ENCODE peak calls at places on chromosomes 5 and 9, in four cellular contexts. One of them, this sample, is unnamed.

GRCh38 chr5:178069909-178070308 is 43.4 kb upstream of the N4BP3 start:
- DNase-seq in A549: peak; percentile 36
- DNase-seq in RWPE1: no peak
- DNase-seq in neural progenitor cell: peak; percentile 63
- DNase-seq in this sample: peak; percentile 61

GRCh38 chr5:141853895-141854626 is 24.1 kb downstream of the PCDH1 start:
- DNase-seq in A549: no peak
- DNase-seq in RWPE1: no peak
- DNase-seq in neural progenitor cell: no peak
- DNase-seq in this sample: no peak

GRCh38 chr5:123500476-123500875 is 11.5 kb upstream of the CSNK1G3 start:
- DNase-seq in A549: no peak
- DNase-seq in RWPE1: no peak
- DNase-seq in neural progenitor cell: no peak
- DNase-seq in this sample: no peak

GRCh38 chr9:272251-273213 is 57.9 kb downstream of the DOCK8 start:
- DNase-seq in A549: no peak
- DNase-seq in RWPE1: no peak
- DNase-seq in neural progenitor cell: no peak
- DNase-seq in this sample: peak; percentile 4

GRCh38 chr5:34511915-34512314 is 144.2 kb upstream of the RAI14 start:
- DNase-seq in A549: no peak
- DNase-seq in RWPE1: no peak
- DNase-seq in neural progenitor cell: peak; percentile 8
- DNase-seq in this sample: no peak

GRCh38 chr5:148972958-148973357 is 89.9 kb downstream of the SH3TC2 start:
- DNase-seq in A549: peak; percentile 79
- DNase-seq in RWPE1: peak; percentile 93
- DNase-seq in neural progenitor cell: no peak
- DNase-seq in this sample: peak; percentile 94

GRCh38 chr9:136687721-136688223 is 515 bp upstream of the AGPAT2 start:
- DNase-seq in A549: no peak
- DNase-seq in RWPE1: no peak
- DNase-seq in neural progenitor cell: no peak
- DNase-seq in this sample: no peak

GRCh38 chr9:136031741-136032638 is 63.1 kb downstream of the NACC2 start:
- DNase-seq in A549: no peak
- DNase-seq in RWPE1: no peak
- DNase-seq in neural progenitor cell: no peak
- DNase-seq in this sample: no peak

GRCh38 chr5:38541174-38541724 is 15.2 kb downstream of the LIFR start:
- DNase-seq in A549: no peak
- DNase-seq in RWPE1: no peak
- DNase-seq in neural progenitor cell: no peak
- DNase-seq in this sample: no peak

GRCh38 chr9:128621730-128622455 is 34.8 kb downstream of the DYNC2I2 start:
- DNase-seq in A549: no peak
- DNase-seq in RWPE1: no peak
- DNase-seq in neural progenitor cell: no peak
- DNase-seq in this sample: peak; percentile 16

GRCh38 chr9:124813496-124814177 is 36.7 kb downstream of the OLFML2A start:
- DNase-seq in A549: no peak
- DNase-seq in RWPE1: peak; percentile 42
- DNase-seq in neural progenitor cell: no peak
- DNase-seq in this sample: no peak

GRCh38 chr9:124814178-124814535 is 37.2 kb downstream of the OLFML2A start:
- DNase-seq in A549: no peak
- DNase-seq in RWPE1: peak; percentile 66
- DNase-seq in neural progenitor cell: no peak
- DNase-seq in this sample: peak; percentile 55

GRCh38 chr9:124813041-124813440 is 36.1 kb downstream of the OLFML2A start:
- DNase-seq in A549: no peak
- DNase-seq in RWPE1: no peak
- DNase-seq in neural progenitor cell: no peak
- DNase-seq in this sample: no peak

GRCh38 chr9:124810513-124811355 is 33.8 kb downstream of the OLFML2A start:
- DNase-seq in A549: peak; percentile 78
- DNase-seq in RWPE1: peak; percentile 97
- DNase-seq in neural progenitor cell: peak; percentile 76
- DNase-seq in this sample: peak; percentile 67

DNA sequence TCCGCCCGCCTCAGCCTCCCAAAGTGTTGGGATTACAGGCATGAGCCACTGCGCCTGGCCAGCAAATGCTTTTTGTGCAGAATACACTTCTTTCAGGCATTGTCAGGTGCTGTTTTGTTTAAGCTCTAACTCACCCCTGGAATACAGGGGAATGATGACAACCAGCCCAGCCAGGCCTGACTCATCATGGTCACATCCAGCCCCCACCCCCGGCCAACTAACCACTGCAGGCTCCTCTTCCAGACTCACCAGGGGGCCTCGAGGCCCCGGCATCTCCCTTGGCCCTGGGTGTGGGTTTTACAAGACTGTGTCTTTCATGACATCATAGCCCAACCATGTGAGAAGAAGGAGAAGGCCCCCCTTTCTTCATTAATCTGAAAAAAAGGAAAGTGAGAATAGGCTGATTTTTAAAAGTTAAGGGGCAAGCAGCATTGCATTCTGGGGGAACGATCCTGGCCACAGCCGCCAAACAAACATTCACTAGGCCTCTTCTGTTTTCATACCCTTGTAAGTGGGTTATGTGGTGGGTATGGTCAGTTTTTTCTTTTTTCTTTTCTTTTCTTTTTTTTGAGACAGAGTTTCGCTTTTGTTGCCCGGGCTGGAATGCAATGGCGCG is 35.6 kb downstream of the OLFML2A start:
- DNase-seq in A549: peak; percentile 95
- DNase-seq in RWPE1: peak; percentile 96
- DNase-seq in neural progenitor cell: peak; percentile 16
- DNase-seq in this sample: peak; percentile 88
- TF ChIP-seq CTCF in A549: no peak
- TF ChIP-seq CTCF in RWPE1: no peak
- TF ChIP-seq CTCF in neural progenitor cell: no peak
- TF ChIP-seq CTCF in this sample: no peak

DNA sequence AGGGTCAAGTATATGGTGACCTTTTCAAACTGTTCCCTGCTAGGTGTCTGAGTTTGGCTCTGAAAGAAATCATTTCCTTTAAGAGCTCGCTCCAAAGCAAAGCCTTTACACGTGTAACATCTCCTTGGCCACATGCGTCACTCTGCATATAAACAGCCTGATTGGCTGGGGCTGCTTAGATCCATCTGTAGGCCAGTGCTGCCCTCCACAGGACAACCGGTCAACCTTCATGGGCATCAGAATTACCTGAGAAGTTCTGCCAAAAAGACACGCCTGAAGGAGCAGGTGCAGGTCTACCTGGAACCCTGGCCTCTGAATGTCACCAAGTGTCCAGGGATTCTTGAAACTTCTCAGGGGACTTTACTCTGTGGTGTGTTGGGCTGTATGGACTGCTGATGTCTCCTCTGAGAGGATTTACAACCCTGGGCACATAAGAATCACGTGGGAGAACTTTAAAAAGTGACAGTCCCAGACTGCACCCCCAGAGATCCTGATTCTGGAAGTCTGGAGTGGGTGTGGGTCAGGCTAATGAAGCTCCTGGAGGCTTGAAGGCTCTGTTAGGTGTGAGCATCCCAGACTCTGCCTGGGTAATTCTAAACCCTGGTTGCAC is 497.6 kb downstream of the GADD45G start:
- DNase-seq in A549: peak; percentile 88
- DNase-seq in RWPE1: peak; percentile 96
- DNase-seq in neural progenitor cell: peak; percentile 90
- DNase-seq in this sample: peak; percentile 91
- TF ChIP-seq CTCF in A549: peak; percentile 84
- TF ChIP-seq CTCF in RWPE1: peak; percentile 69
- TF ChIP-seq CTCF in neural progenitor cell: peak; percentile 86
- TF ChIP-seq CTCF in this sample: peak; percentile 84

DNA sequence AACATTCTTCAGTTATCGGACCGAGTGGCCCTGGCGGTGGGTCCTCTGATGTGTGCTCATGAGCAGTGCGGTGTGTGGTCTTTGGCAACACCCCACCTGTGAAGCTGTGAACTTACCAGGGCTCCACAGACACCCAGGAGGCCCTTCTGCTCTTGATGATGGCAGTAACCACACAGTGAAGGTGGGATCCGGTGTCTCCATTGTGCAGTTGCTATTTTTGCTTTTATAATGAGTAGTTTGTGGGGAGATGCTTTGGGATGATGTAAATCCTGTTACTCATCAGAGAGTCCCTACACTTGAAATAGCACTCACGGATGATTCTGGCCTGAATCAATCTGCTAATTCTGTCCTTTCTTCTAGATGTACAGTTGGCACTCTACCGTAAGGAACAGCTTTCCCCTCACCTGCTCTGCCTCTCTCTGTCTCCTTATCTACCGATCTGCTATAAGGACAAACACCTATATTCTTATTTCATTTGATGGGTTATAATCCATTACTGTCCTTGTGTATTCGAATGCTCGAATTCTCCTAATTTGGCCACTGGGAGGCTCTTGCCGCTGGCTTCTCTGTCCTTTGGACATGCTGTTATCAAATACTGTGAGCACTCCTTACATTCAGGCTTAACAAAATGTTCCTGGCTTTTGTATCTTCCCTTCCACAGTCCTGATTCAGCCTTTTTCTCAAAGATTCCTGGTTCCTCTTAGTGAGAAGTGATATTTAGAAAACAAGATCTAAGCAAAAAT is 20.2 kb downstream of the ATPSCKMT start:
- DNase-seq in A549: no peak
- DNase-seq in RWPE1: no peak
- DNase-seq in neural progenitor cell: no peak
- DNase-seq in this sample: peak; percentile 21
- TF ChIP-seq CTCF in A549: no peak
- TF ChIP-seq CTCF in RWPE1: no peak
- TF ChIP-seq CTCF in neural progenitor cell: peak; percentile 21
- TF ChIP-seq CTCF in this sample: no peak

GRCh38 chr9:131346559-131346958 is 47.3 kb upstream of the PRRC2B start:
- DNase-seq in A549: no peak
- DNase-seq in RWPE1: no peak
- DNase-seq in neural progenitor cell: no peak
- DNase-seq in this sample: no peak

GRCh38 chr9:131347376-131348020 is 46.4 kb upstream of the PRRC2B start:
- DNase-seq in A549: no peak
- DNase-seq in RWPE1: no peak
- DNase-seq in neural progenitor cell: no peak
- DNase-seq in this sample: no peak

GRCh38 chr9:131349881-131350563 is 43.9 kb upstream of the PRRC2B start:
- DNase-seq in A549: peak; percentile 85
- DNase-seq in RWPE1: peak; percentile 90
- DNase-seq in neural progenitor cell: peak; percentile 88
- DNase-seq in this sample: peak; percentile 79

GRCh38 chr9:131349522-131349880 is 44.4 kb upstream of the PRRC2B start:
- DNase-seq in A549: no peak
- DNase-seq in RWPE1: no peak
- DNase-seq in neural progenitor cell: no peak
- DNase-seq in this sample: no peak

DNA sequence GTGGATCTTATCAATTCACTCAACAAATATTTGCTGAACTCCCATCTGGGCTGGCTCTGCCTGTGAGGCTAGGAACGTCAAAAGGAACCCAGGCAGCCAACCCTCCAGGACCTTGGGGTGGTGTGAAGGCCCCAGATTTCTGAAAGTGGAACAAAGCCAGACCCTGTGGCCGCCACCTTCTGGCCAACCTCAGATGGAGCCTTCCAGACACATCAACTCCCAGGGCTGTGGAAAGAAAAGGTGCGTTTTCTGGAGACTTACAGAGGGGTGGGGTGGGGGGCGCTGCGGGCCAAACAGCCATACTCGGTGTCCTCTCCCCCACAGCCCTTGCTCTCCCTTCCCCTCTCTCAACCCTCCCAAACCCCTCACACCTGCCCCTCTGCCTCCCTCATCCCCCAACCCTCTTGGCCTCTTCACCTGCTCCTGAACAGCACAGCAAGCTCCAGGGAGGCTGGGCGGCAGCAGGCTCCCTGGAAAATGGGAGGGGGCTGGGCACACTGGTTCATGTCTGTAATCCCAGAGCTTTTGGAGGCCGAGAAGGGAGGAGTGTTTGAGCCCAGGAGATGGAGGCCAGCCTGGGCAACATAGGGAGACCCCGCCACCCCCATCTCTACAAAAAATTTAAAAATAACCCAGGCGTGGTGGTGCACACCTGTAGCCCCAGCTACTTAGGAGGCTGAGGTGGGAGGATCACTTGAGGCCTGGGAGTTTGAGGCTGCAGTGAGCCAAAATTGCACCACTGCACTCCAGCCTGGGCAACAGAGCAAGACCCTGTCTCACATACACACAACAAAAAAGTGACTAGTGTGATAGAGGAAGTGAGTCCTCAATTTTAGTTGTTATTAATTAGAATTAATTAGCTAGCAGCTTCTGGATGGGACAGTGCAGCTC is 45.0 kb upstream of the PRRC2B start:
- DNase-seq in A549: no peak
- DNase-seq in RWPE1: no peak
- DNase-seq in neural progenitor cell: no peak
- DNase-seq in this sample: no peak
- TF ChIP-seq CTCF in A549: peak; percentile 15
- TF ChIP-seq CTCF in RWPE1: no peak
- TF ChIP-seq CTCF in neural progenitor cell: no peak
- TF ChIP-seq CTCF in this sample: no peak

GRCh38 chr5:132746592-132747063 is 598 bp upstream of the CCNI2 start:
- DNase-seq in A549: no peak
- DNase-seq in RWPE1: no peak
- DNase-seq in neural progenitor cell: peak; percentile 70
- DNase-seq in this sample: peak; percentile 49
- TF ChIP-seq CTCF in A549: peak; percentile 69
- TF ChIP-seq CTCF in RWPE1: peak; percentile 50
- TF ChIP-seq CTCF in neural progenitor cell: peak; percentile 66
- TF ChIP-seq CTCF in this sample: no peak

GRCh38 chr9:5871785-5872184 is 18.9 kb upstream of the MLANA start:
- DNase-seq in A549: no peak
- DNase-seq in RWPE1: no peak
- DNase-seq in neural progenitor cell: no peak
- DNase-seq in this sample: no peak

GRCh38 chr9:5868235-5868634 is 22.5 kb upstream of the MLANA start:
- DNase-seq in A549: no peak
- DNase-seq in RWPE1: no peak
- DNase-seq in neural progenitor cell: no peak
- DNase-seq in this sample: no peak

GRCh38 chr9:5870691-5871090 is 20.0 kb upstream of the MLANA start:
- DNase-seq in A549: no peak
- DNase-seq in RWPE1: no peak
- DNase-seq in neural progenitor cell: no peak
- DNase-seq in this sample: peak; percentile 26

GRCh38 chr9:5869315-5870019 is 21.2 kb upstream of the MLANA start:
- DNase-seq in A549: peak; percentile 56
- DNase-seq in RWPE1: peak; percentile 8
- DNase-seq in neural progenitor cell: peak; percentile 20
- DNase-seq in this sample: peak; percentile 46

GRCh38 chr9:5870020-5870339 is 20.7 kb upstream of the MLANA start:
- DNase-seq in A549: no peak
- DNase-seq in RWPE1: no peak
- DNase-seq in neural progenitor cell: no peak
- DNase-seq in this sample: no peak
- TF ChIP-seq CTCF in A549: no peak
- TF ChIP-seq CTCF in RWPE1: no peak
- TF ChIP-seq CTCF in neural progenitor cell: no peak
- TF ChIP-seq CTCF in this sample: no peak